ENCODE peak calls at places on chromosomes 6 and 20, in seven cellular contexts. C is MM.1S, U is HCT116, H is GM23338, W is SK-N-SH, Q is OCI-LY7, R is hepatocyte. Z is an unnamed sample. For H3K4me1, the result is how much of the 10 kb centered on the place peaks cover.

GRCh38 chr6:42996513-42996912 is 12.1 kb downstream of the PPP2R5D start:
- DNase-seq in H (no peak), W (no peak), Q (no peak), C (no peak), U (no peak), R (no peak), Z (no peak)

GRCh38 chr6:124989136-124989983 is 27.1 kb downstream of the RNF217 start:
- DNase-seq in Q (no peak), R (no peak), W (no peak), H (no peak), C (no peak), U (no peak), Z (no peak)

GRCh38 chr20:49894073-49894470 is 21.3 kb downstream of the SPATA2 start:
- DNase-seq in Q (no peak), H (no peak), C (no peak), W (no peak), U (no peak), R (no peak), Z (no peak)

GRCh38 chr20:17501701-17502100 is 29.5 kb downstream of the BFSP1 start:
- DNase-seq in R (no peak), Q (no peak), W (no peak), C (no peak), U (no peak), H (no peak), Z (no peak)

GRCh38 chr6:45619211-45619760 is 241.6 kb upstream of the SUPT3H start:
- DNase-seq in R (no peak), W (no peak), U (no peak), Q (no peak), H (no peak), C (no peak), Z (no peak)

GRCh38 chr6:65014006-65014405 is 693.0 kb downstream of the EYS start:
- DNase-seq in H (no peak), Q (no peak), W (no peak), U (no peak), C (no peak), R (no peak), Z (no peak)

GRCh38 chr6:156919819-156920379 is 142.7 kb downstream of the ARID1B start:
- DNase-seq in R (no peak), U (no peak), Q (no peak), C (no peak), W (no peak), H (no peak), Z (no peak)

GRCh38 chr6:100622907-100623692 is 158.4 kb upstream of the SIM1 start:
- DNase-seq in U (no peak), R (no peak), C (no peak), H (no peak), Q (no peak), W (no peak), Z (peak)

GRCh38 chr20:10642859-10643559 is 30.8 kb downstream of the JAG1 start:
- DNase-seq in W (no peak), H (no peak), R (no peak), U (no peak), C (no peak), Q (no peak), Z (no peak)

GRCh38 chr6:139468178-139468577 is 93.7 kb upstream of the CITED2 start:
- DNase-seq in U (no peak), Q (no peak), H (no peak), R (no peak), C (no peak), W (no peak), Z (no peak)

GRCh38 chr6:145562771-145563615 is 172.3 kb downstream of the EPM2A start:
- DNase-seq in R (no peak), U (no peak), Q (no peak), H (no peak), C (no peak), W (no peak), Z (peak)

GRCh38 chr6:128663238-128663637 is 142.8 kb upstream of the PTPRK start:
- DNase-seq in R (no peak), C (no peak), H (no peak), Q (no peak), W (no peak), U (no peak), Z (no peak)

GRCh38 chr20:37278966-37279590 is 10.4 kb upstream of the MANBAL start:
- DNase-seq in R (peak), U (no peak), C (no peak), H (no peak), Q (no peak), W (no peak), Z (peak)

GRCh38 chr6:151241853-151242252 is 2.1 kb downstream of the AKAP12 start:
- DNase-seq in C (no peak), Q (no peak), H (no peak), W (no peak), R (no peak), U (no peak), Z (no peak)

GRCh38 chr20:51469046-51469445 is 73.5 kb downstream of the NFATC2 start:
- DNase-seq in C (no peak), R (no peak), U (no peak), W (no peak), Q (no peak), H (no peak), Z (no peak)

GRCh38 chr6:24743265-24743943 is 24.4 kb upstream of the C6orf62 start:
- DNase-seq in C (no peak), R (peak), W (no peak), Q (no peak), U (peak), H (no peak), Z (peak)

GRCh38 chr6:7468382-7469081 is 72.9 kb upstream of the DSP start:
- DNase-seq in U (peak), C (no peak), H (no peak), R (peak), Q (no peak), W (peak), Z (peak)

GRCh38 chr6:152316024-152316423 is 321.1 kb downstream of the SYNE1 start:
- DNase-seq in W (no peak), H (no peak), C (no peak), Q (peak), U (no peak), R (no peak), Z (peak)

GRCh38 chr6:6248651-6249050 is 71.8 kb downstream of the F13A1 start:
- DNase-seq in H (no peak), R (no peak), C (no peak), Q (peak), W (no peak), U (no peak), Z (no peak)

GRCh38 chr6:167268683-167269280 is 22.3 kb upstream of the UNC93A start:
- DNase-seq in U (no peak), W (no peak), C (no peak), Q (no peak), H (no peak), R (peak), Z (no peak)

GRCh38 chr6:141467881-141468280 is 664.8 kb upstream of the GJE1 start:
- DNase-seq in H (no peak), U (no peak), R (no peak), Q (no peak), W (no peak), C (peak), Z (peak)

GRCh38 chr20:35327074-35327976 is 35.1 kb upstream of the FAM83C start:
- DNase-seq in R (peak), W (no peak), Q (no peak), U (no peak), H (no peak), C (no peak), Z (no peak)

GRCh38 chr6:131038612-131039344 is 24.3 kb downstream of the EPB41L2 start:
- DNase-seq in U (no peak), W (no peak), Q (no peak), C (no peak), R (no peak), H (no peak), Z (peak)

GRCh38 chr6:84447651-84448050 is 220.2 kb upstream of the CEP162 start:
- DNase-seq in Q (no peak), R (no peak), C (no peak), W (no peak), H (peak), U (no peak), Z (no peak)

GRCh38 chr6:84442241-84442640 is 214.8 kb upstream of the CEP162 start:
- DNase-seq in R (no peak), Q (no peak), U (no peak), H (no peak), C (no peak), W (no peak), Z (peak)

GRCh38 chr6:84441456-84441855 is 214.0 kb upstream of the CEP162 start:
- DNase-seq in H (no peak), C (no peak), W (no peak), Q (no peak), U (no peak), R (no peak), Z (no peak)

GRCh38 chr6:84448331-84448730 is 220.9 kb upstream of the CEP162 start:
- DNase-seq in W (no peak), Q (no peak), R (no peak), U (no peak), H (no peak), C (no peak), Z (no peak)

DNA sequence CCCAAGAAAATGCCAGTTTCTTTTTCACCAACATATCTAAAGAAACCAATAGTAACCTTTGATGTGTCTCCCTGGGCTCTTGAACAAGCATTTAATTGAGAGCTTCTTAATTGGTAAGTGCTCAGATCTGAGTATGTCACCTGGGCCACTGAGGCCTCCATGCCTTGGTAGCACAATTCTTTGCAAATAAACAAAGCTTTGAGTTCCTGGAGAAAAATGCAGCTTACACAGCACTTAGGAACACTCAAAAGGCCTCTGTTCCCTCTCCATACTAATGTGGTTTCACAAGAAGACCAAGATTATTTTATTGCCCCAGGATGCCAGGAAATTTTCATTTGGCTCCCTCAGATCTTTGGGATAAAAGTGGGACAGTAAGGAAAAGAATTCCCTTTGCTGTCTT is 217.6 kb upstream of the CEP162 start:
- DNase-seq in H (no peak), Q (no peak), R (no peak), C (no peak), U (no peak), W (no peak), Z (no peak)
- H3K4me2 ChIP-seq in H (no peak), Q (no peak), R (no peak), C (no peak), U (no peak), W (no peak), Z (no peak)

DNA sequence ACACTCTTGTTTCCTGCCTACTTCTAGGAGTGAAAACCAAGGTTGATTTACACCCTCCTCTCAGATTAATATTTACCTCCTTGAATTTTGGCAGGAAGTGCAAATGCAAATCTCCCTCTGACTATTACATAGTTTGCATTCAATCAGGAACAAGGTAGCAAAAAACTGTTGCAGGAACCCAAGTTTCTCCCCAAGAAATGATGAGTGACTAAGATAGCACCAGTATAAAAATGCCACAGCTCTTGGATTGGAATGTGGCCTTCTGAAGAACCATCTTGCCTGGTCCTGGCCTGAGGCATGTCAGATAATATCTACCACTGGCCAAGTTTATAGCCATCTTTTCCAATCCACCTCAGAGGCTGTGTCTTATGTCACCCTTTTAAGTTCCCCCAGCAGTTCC is 590.8 kb downstream of the QKI start:
- DNase-seq in U (no peak), R (no peak), C (no peak), W (no peak), H (no peak), Q (no peak), Z (no peak)
- H3K4me1 ChIP-seq in U (under half), R (under half), C (under half), W (under half), H (under half), Q (under half), Z (under half)

GRCh38 chr6:106085984-106086832 is at the start of gene PRDM1:
- DNase-seq in W (peak), R (peak), C (peak), Q (peak), H (peak), U (peak), Z (peak)
- TF ChIP-seq EZH2phosphoT487 in W (no peak), R (no peak), C (no peak), Q (no peak), H (no peak), U (no peak), Z (no peak)

DNA sequence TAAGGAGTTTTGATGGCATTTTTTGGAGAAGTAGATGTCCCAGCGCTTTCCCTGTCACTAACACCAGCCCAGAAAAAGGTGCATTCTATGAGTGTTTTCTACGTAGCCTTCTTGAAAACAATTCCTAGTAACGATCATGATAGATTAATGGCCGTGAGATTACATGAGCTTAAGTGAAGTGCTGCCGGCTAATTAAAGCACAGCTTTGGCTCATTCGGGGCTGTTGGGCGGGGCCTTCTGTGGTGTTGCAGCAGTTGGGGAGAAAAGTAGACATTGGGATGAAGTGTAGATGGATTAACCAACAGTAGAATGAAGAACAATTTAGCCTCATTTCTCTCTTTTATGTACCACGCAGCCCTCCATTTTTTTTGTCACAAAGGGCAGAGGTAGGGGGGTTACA is 20.8 kb upstream of the TRAF3IP2 start:
- DNase-seq in W (no peak), U (no peak), C (no peak), R (no peak), H (no peak), Q (no peak), Z (peak)
- H3K4me2 ChIP-seq in W (no peak), U (no peak), C (no peak), R (no peak), H (no peak), Q (no peak), Z (peak)

GRCh38 chr6:16335176-16335575 is 96.8 kb downstream of the GMPR start:
- DNase-seq in C (no peak), W (no peak), U (no peak), Q (no peak), H (no peak), R (no peak), Z (no peak)

GRCh38 chr6:16337280-16337975 is 99.0 kb downstream of the GMPR start:
- DNase-seq in Q (no peak), W (peak), C (no peak), R (peak), U (no peak), H (peak), Z (peak)

GRCh38 chr6:16336056-16336810 is 97.8 kb downstream of the GMPR start:
- DNase-seq in H (no peak), R (no peak), Q (no peak), C (no peak), W (no peak), U (no peak), Z (peak)

GRCh38 chr6:16338577-16339262 is 100.3 kb downstream of the GMPR start:
- DNase-seq in H (peak), W (peak), C (no peak), U (no peak), Q (no peak), R (peak), Z (peak)

GRCh38 chr6:16339263-16339587 is 100.8 kb downstream of the GMPR start:
- DNase-seq in U (no peak), R (no peak), C (no peak), H (no peak), Q (no peak), W (no peak), Z (no peak)
- H3K4me1 ChIP-seq in U (under half), R (under half), C (under half), H (under half), Q (under half), W (half or more), Z (half or more)

Z was measured in GM23248.